ENCODE peak calls at places on chromosomes 16 and 17, in six cellular contexts. One of them, this sample, is unnamed.

GRCh38 chr17:28760987-28761562 is 17.3 kb downstream of the TRAF4 start:
- DNase-seq in astrocyte: peak
- DNase-seq in esophagus squamous epithelium: no peak
- DNase-seq in foreskin fibroblast: peak
- DNase-seq in cardiac muscle cell: no peak
- DNase-seq in lung: peak
- DNase-seq in this sample: no peak

GRCh38 chr17:5555254-5555653 is 29.1 kb downstream of the NLRP1 start:
- DNase-seq in astrocyte: peak
- DNase-seq in esophagus squamous epithelium: no peak
- DNase-seq in foreskin fibroblast: peak
- DNase-seq in cardiac muscle cell: no peak
- DNase-seq in lung: no peak
- DNase-seq in this sample: no peak

GRCh38 chr16:84387021-84387420 is 18.7 kb downstream of the ATP2C2 start:
- DNase-seq in astrocyte: no peak
- DNase-seq in esophagus squamous epithelium: no peak
- DNase-seq in foreskin fibroblast: no peak
- DNase-seq in cardiac muscle cell: no peak
- DNase-seq in lung: no peak
- DNase-seq in this sample: no peak

GRCh38 chr17:12599185-12599920 is 66.3 kb upstream of the MYOCD start:
- DNase-seq in astrocyte: no peak
- DNase-seq in esophagus squamous epithelium: no peak
- DNase-seq in foreskin fibroblast: peak
- DNase-seq in cardiac muscle cell: no peak
- DNase-seq in lung: no peak
- DNase-seq in this sample: no peak

GRCh38 chr17:28985950-28986713 is 19.7 kb downstream of the SEZ6 start:
- DNase-seq in astrocyte: no peak
- DNase-seq in esophagus squamous epithelium: no peak
- DNase-seq in foreskin fibroblast: no peak
- DNase-seq in cardiac muscle cell: no peak
- DNase-seq in lung: no peak
- DNase-seq in this sample: no peak

GRCh38 chr16:57388359-57389086 is 16.0 kb upstream of the CCL17 start:
- DNase-seq in astrocyte: no peak
- DNase-seq in esophagus squamous epithelium: no peak
- DNase-seq in foreskin fibroblast: no peak
- DNase-seq in cardiac muscle cell: no peak
- DNase-seq in lung: no peak
- DNase-seq in this sample: no peak

GRCh38 chr16:29745853-29746345 is at the start of gene C16orf54:
- DNase-seq in astrocyte: no peak
- DNase-seq in esophagus squamous epithelium: peak
- DNase-seq in foreskin fibroblast: no peak
- DNase-seq in cardiac muscle cell: no peak
- DNase-seq in lung: peak
- DNase-seq in this sample: peak

GRCh38 chr17:74749262-74750038 is 1.0 kb downstream of the NHERF1 start:
- DNase-seq in astrocyte: no peak
- DNase-seq in esophagus squamous epithelium: no peak
- DNase-seq in foreskin fibroblast: peak
- DNase-seq in cardiac muscle cell: peak
- DNase-seq in lung: no peak
- DNase-seq in this sample: no peak

GRCh38 chr17:77100009-77100408 is 40.8 kb upstream of the SEC14L1 start:
- DNase-seq in astrocyte: no peak
- DNase-seq in esophagus squamous epithelium: no peak
- DNase-seq in foreskin fibroblast: no peak
- DNase-seq in cardiac muscle cell: no peak
- DNase-seq in lung: peak
- DNase-seq in this sample: no peak

GRCh38 chr16:79651363-79651762 is 50.8 kb upstream of the MAF start:
- DNase-seq in astrocyte: peak
- DNase-seq in esophagus squamous epithelium: no peak
- DNase-seq in foreskin fibroblast: peak
- DNase-seq in cardiac muscle cell: no peak
- DNase-seq in lung: peak
- DNase-seq in this sample: no peak

GRCh38 chr16:83935005-83935857 is 17.8 kb upstream of the OSGIN1 start:
- DNase-seq in astrocyte: no peak
- DNase-seq in esophagus squamous epithelium: no peak
- DNase-seq in foreskin fibroblast: no peak
- DNase-seq in cardiac muscle cell: no peak
- DNase-seq in lung: no peak
- DNase-seq in this sample: no peak

GRCh38 chr17:58487589-58488427 is at the start of gene HSF5:
- DNase-seq in astrocyte: no peak
- DNase-seq in esophagus squamous epithelium: no peak
- DNase-seq in foreskin fibroblast: peak
- DNase-seq in cardiac muscle cell: no peak
- DNase-seq in lung: no peak
- DNase-seq in this sample: no peak

GRCh38 chr16:71565812-71566700 is 10.8 kb downstream of the TAT start:
- DNase-seq in astrocyte: no peak
- DNase-seq in esophagus squamous epithelium: no peak
- DNase-seq in foreskin fibroblast: no peak
- DNase-seq in cardiac muscle cell: no peak
- DNase-seq in lung: no peak
- DNase-seq in this sample: no peak
- H3K4me3 ChIP-seq in astrocyte: no peak
- H3K4me3 ChIP-seq in esophagus squamous epithelium: no peak
- H3K4me3 ChIP-seq in foreskin fibroblast: peak
- H3K4me3 ChIP-seq in cardiac muscle cell: no peak
- H3K4me3 ChIP-seq in lung: no peak
- H3K4me3 ChIP-seq in this sample: peak

GRCh38 chr16:67392301-67393059 is 818 bp downstream of the TPPP3 start:
- DNase-seq in astrocyte: no peak
- DNase-seq in esophagus squamous epithelium: no peak
- DNase-seq in foreskin fibroblast: no peak
- DNase-seq in cardiac muscle cell: no peak
- DNase-seq in lung: no peak
- DNase-seq in this sample: no peak

GRCh38 chr16:67393790-67394270 is 532 bp upstream of the TPPP3 start:
- DNase-seq in astrocyte: no peak
- DNase-seq in esophagus squamous epithelium: no peak
- DNase-seq in foreskin fibroblast: no peak
- DNase-seq in cardiac muscle cell: no peak
- DNase-seq in lung: no peak
- DNase-seq in this sample: no peak

GRCh38 chr16:67394271-67395104 is 1.2 kb upstream of the TPPP3 start:
- DNase-seq in astrocyte: no peak
- DNase-seq in esophagus squamous epithelium: no peak
- DNase-seq in foreskin fibroblast: peak
- DNase-seq in cardiac muscle cell: peak
- DNase-seq in lung: no peak
- DNase-seq in this sample: no peak

GRCh38 chr16:67391424-67392300 is 1.6 kb downstream of the TPPP3 start:
- DNase-seq in astrocyte: no peak
- DNase-seq in esophagus squamous epithelium: no peak
- DNase-seq in foreskin fibroblast: no peak
- DNase-seq in cardiac muscle cell: no peak
- DNase-seq in lung: no peak
- DNase-seq in this sample: no peak

GRCh38 chr16:67393111-67393789 is at the start of gene TPPP3:
- DNase-seq in astrocyte: peak
- DNase-seq in esophagus squamous epithelium: no peak
- DNase-seq in foreskin fibroblast: peak
- DNase-seq in cardiac muscle cell: peak
- DNase-seq in lung: peak
- DNase-seq in this sample: no peak
- H3K4me3 ChIP-seq in astrocyte: peak
- H3K4me3 ChIP-seq in esophagus squamous epithelium: peak
- H3K4me3 ChIP-seq in foreskin fibroblast: peak
- H3K4me3 ChIP-seq in cardiac muscle cell: peak
- H3K4me3 ChIP-seq in lung: peak
- H3K4me3 ChIP-seq in this sample: no peak

GRCh38 chr17:82029391-82029790 is 2.1 kb upstream of the RAC3 start:
- DNase-seq in astrocyte: no peak
- DNase-seq in esophagus squamous epithelium: no peak
- DNase-seq in foreskin fibroblast: no peak
- DNase-seq in cardiac muscle cell: no peak
- DNase-seq in lung: no peak
- DNase-seq in this sample: no peak

GRCh38 chr17:82030470-82031302 is 792 bp upstream of the RAC3 start:
- DNase-seq in astrocyte: peak
- DNase-seq in esophagus squamous epithelium: no peak
- DNase-seq in foreskin fibroblast: peak
- DNase-seq in cardiac muscle cell: peak
- DNase-seq in lung: peak
- DNase-seq in this sample: peak

GRCh38 chr17:82028966-82029365 is 2.5 kb upstream of the RAC3 start:
- DNase-seq in astrocyte: no peak
- DNase-seq in esophagus squamous epithelium: no peak
- DNase-seq in foreskin fibroblast: no peak
- DNase-seq in cardiac muscle cell: no peak
- DNase-seq in lung: no peak
- DNase-seq in this sample: no peak

GRCh38 chr17:82031303-82031884 is at the start of gene RAC3:
- DNase-seq in astrocyte: no peak
- DNase-seq in esophagus squamous epithelium: no peak
- DNase-seq in foreskin fibroblast: peak
- DNase-seq in cardiac muscle cell: peak
- DNase-seq in lung: no peak
- DNase-seq in this sample: no peak

GRCh38 chr17:82029990-82030469 is 1.4 kb upstream of the RAC3 start:
- DNase-seq in astrocyte: no peak
- DNase-seq in esophagus squamous epithelium: no peak
- DNase-seq in foreskin fibroblast: no peak
- DNase-seq in cardiac muscle cell: no peak
- DNase-seq in lung: no peak
- DNase-seq in this sample: no peak
- H3K4me3 ChIP-seq in astrocyte: no peak
- H3K4me3 ChIP-seq in esophagus squamous epithelium: no peak
- H3K4me3 ChIP-seq in foreskin fibroblast: no peak
- H3K4me3 ChIP-seq in cardiac muscle cell: no peak
- H3K4me3 ChIP-seq in lung: no peak
- H3K4me3 ChIP-seq in this sample: peak

GRCh38 chr17:79303641-79304205 is 229.1 kb downstream of the ENGASE start:
- DNase-seq in astrocyte: no peak
- DNase-seq in esophagus squamous epithelium: no peak
- DNase-seq in foreskin fibroblast: no peak
- DNase-seq in cardiac muscle cell: no peak
- DNase-seq in lung: no peak
- DNase-seq in this sample: no peak
- H3K4me3 ChIP-seq in astrocyte: no peak
- H3K4me3 ChIP-seq in esophagus squamous epithelium: no peak
- H3K4me3 ChIP-seq in foreskin fibroblast: no peak
- H3K4me3 ChIP-seq in cardiac muscle cell: no peak
- H3K4me3 ChIP-seq in lung: no peak
- H3K4me3 ChIP-seq in this sample: no peak

DNA sequence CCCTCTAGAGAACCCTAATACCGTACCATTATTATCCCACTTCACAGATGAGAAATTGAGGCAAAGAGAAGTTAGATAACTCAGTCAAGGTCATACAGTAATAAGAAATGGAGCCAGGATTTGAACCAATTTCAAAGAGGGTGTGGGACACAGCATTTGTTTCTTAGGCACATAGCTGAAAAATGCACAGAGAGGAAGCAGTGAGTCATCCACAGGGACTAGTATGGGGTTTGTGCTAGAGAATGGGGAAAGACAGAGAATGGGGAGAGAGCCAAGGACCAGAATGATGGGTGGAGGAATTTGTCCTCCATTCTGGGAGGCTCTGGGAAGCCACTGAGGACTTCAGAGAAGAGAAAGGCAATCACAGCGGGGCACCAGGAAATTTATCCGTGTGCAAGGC is 77.9 kb upstream of the ZFHX3 start:
- DNase-seq in astrocyte: peak
- DNase-seq in esophagus squamous epithelium: no peak
- DNase-seq in foreskin fibroblast: peak
- DNase-seq in cardiac muscle cell: no peak
- DNase-seq in lung: no peak
- DNase-seq in this sample: no peak
- H3K4me3 ChIP-seq in astrocyte: no peak
- H3K4me3 ChIP-seq in esophagus squamous epithelium: no peak
- H3K4me3 ChIP-seq in foreskin fibroblast: no peak
- H3K4me3 ChIP-seq in cardiac muscle cell: no peak
- H3K4me3 ChIP-seq in lung: no peak
- H3K4me3 ChIP-seq in this sample: no peak

DNA sequence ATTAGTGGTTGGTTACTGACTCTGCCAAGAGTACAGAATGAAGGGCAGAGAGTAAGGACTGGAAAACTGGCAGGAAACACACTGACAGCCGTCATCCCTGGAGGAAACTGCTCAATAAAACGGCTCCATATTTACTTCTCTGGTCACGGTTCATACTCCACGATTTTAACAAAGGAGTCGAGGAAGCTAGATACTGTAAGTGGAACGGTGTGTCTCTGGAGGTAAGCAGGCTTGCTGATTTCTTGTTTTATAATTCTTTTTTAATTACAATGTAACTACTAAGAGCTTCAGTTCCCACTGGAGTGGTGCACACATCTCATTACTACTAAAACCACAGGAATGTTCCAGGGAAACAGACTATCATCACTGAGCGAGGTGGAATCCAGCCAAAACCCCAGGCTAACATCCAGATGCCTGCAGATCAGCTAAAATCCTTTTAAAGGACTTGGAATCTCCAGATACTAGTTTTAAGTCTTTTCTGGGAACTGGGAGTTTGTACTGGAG is 17.8 kb downstream of the SERPINF1 start:
- DNase-seq in astrocyte: peak
- DNase-seq in esophagus squamous epithelium: no peak
- DNase-seq in foreskin fibroblast: peak
- DNase-seq in cardiac muscle cell: no peak
- DNase-seq in lung: peak
- DNase-seq in this sample: no peak
- H3K4me3 ChIP-seq in astrocyte: no peak
- H3K4me3 ChIP-seq in esophagus squamous epithelium: no peak
- H3K4me3 ChIP-seq in foreskin fibroblast: peak
- H3K4me3 ChIP-seq in cardiac muscle cell: no peak
- H3K4me3 ChIP-seq in lung: no peak
- H3K4me3 ChIP-seq in this sample: no peak

DNA sequence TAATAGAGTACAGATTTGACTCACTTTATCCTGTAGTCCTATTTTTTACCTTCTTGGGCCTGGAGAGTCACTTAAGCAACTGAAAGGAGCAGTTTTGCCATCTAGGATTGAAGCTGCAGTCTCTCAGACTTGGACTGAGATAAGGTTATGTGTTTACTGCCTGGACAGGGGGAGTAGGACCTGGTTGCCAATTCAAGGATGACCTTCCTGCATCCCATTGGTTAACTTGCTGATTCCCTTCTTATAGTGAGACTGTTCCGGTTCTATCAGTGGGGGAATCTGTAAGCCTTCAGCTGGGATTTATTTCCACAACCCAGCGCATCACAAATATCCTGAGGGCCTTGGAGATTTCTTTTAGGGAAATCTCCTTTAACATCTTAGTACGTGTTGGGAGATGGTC is 2.9 kb downstream of the UBN1 start:
- DNase-seq in astrocyte: no peak
- DNase-seq in esophagus squamous epithelium: no peak
- DNase-seq in foreskin fibroblast: peak
- DNase-seq in cardiac muscle cell: no peak
- DNase-seq in lung: no peak
- DNase-seq in this sample: no peak
- H3K4me3 ChIP-seq in astrocyte: peak
- H3K4me3 ChIP-seq in esophagus squamous epithelium: no peak
- H3K4me3 ChIP-seq in foreskin fibroblast: peak
- H3K4me3 ChIP-seq in cardiac muscle cell: no peak
- H3K4me3 ChIP-seq in lung: no peak
- H3K4me3 ChIP-seq in this sample: no peak

This sample was measured in Jurkat, Clone E6-1.